ENCODE peak calls at places on chromosomes 16 and 17, in seven cellular contexts. One of them, this sample, is unnamed.

GRCh38 chr16:5581428-5581827 is 483.8 kb upstream of the EEF2KMT start:
- DNase-seq in heart left ventricle: no peak
- DNase-seq in A549: no peak
- DNase-seq in H9: no peak
- DNase-seq in right cardiac atrium: no peak
- DNase-seq in heart right ventricle: no peak
- DNase-seq in OCI-LY7: no peak
- DNase-seq in this sample: no peak

GRCh38 chr16:57091200-57091989 is 988 bp upstream of the CPNE2 start:
- DNase-seq in heart left ventricle: no peak
- DNase-seq in A549: peak
- DNase-seq in OCI-LY7: no peak
- DNase-seq in right cardiac atrium: peak
- DNase-seq in heart right ventricle: peak
- DNase-seq in H9: peak
- DNase-seq in this sample: peak

GRCh38 chr17:29764748-29765147 is 142.0 kb upstream of the CORO6 start:
- DNase-seq in A549: no peak
- DNase-seq in heart left ventricle: no peak
- DNase-seq in OCI-LY7: no peak
- DNase-seq in heart right ventricle: no peak
- DNase-seq in right cardiac atrium: no peak
- DNase-seq in H9: no peak
- DNase-seq in this sample: no peak

GRCh38 chr17:74211929-74212261 is 1.5 kb upstream of the TTYH2 start:
- DNase-seq in H9: no peak
- DNase-seq in right cardiac atrium: no peak
- DNase-seq in A549: no peak
- DNase-seq in heart left ventricle: no peak
- DNase-seq in heart right ventricle: no peak
- DNase-seq in OCI-LY7: no peak
- DNase-seq in this sample: no peak

GRCh38 chr17:17768415-17769088 is 68.2 kb downstream of the SREBF1 start:
- DNase-seq in A549: no peak
- DNase-seq in right cardiac atrium: no peak
- DNase-seq in heart right ventricle: no peak
- DNase-seq in H9: no peak
- DNase-seq in heart left ventricle: no peak
- DNase-seq in OCI-LY7: no peak
- DNase-seq in this sample: no peak

GRCh38 chr16:89199241-89200123 is 855 bp downstream of the SLC22A31 start:
- DNase-seq in heart left ventricle: no peak
- DNase-seq in H9: peak
- DNase-seq in A549: no peak
- DNase-seq in right cardiac atrium: peak
- DNase-seq in OCI-LY7: no peak
- DNase-seq in heart right ventricle: no peak
- DNase-seq in this sample: peak

GRCh38 chr17:58244958-58245357 is 6.6 kb downstream of the LPO start:
- DNase-seq in A549: no peak
- DNase-seq in right cardiac atrium: no peak
- DNase-seq in H9: no peak
- DNase-seq in heart right ventricle: no peak
- DNase-seq in heart left ventricle: no peak
- DNase-seq in OCI-LY7: no peak
- DNase-seq in this sample: no peak

GRCh38 chr17:76414334-76415295 is 30.2 kb downstream of the SPHK1 start:
- DNase-seq in heart right ventricle: peak
- DNase-seq in A549: no peak
- DNase-seq in H9: no peak
- DNase-seq in heart left ventricle: peak
- DNase-seq in OCI-LY7: no peak
- DNase-seq in right cardiac atrium: peak
- DNase-seq in this sample: no peak

GRCh38 chr17:4594406-4595349 is 10.3 kb downstream of the SMTNL2 start:
- DNase-seq in right cardiac atrium: peak
- DNase-seq in H9: peak
- DNase-seq in heart right ventricle: no peak
- DNase-seq in heart left ventricle: no peak
- DNase-seq in A549: no peak
- DNase-seq in OCI-LY7: peak
- DNase-seq in this sample: peak

GRCh38 chr17:61144876-61145564 is 254.6 kb upstream of the TBX2 start:
- DNase-seq in heart left ventricle: peak
- DNase-seq in OCI-LY7: no peak
- DNase-seq in H9: no peak
- DNase-seq in right cardiac atrium: peak
- DNase-seq in heart right ventricle: no peak
- DNase-seq in A549: no peak
- DNase-seq in this sample: no peak

GRCh38 chr17:80908206-80908605 is 83.4 kb upstream of the CHMP6 start:
- DNase-seq in heart right ventricle: no peak
- DNase-seq in A549: no peak
- DNase-seq in heart left ventricle: no peak
- DNase-seq in OCI-LY7: no peak
- DNase-seq in right cardiac atrium: no peak
- DNase-seq in H9: no peak
- DNase-seq in this sample: no peak

GRCh38 chr16:89536371-89536770 is 24.1 kb upstream of the RPL13 start:
- DNase-seq in right cardiac atrium: no peak
- DNase-seq in heart left ventricle: no peak
- DNase-seq in OCI-LY7: no peak
- DNase-seq in H9: no peak
- DNase-seq in A549: no peak
- DNase-seq in heart right ventricle: no peak
- DNase-seq in this sample: no peak

GRCh38 chr16:80932725-80933124 is 74.0 kb downstream of the CMC2 start:
- DNase-seq in heart right ventricle: peak
- DNase-seq in H9: no peak
- DNase-seq in A549: peak
- DNase-seq in heart left ventricle: peak
- DNase-seq in OCI-LY7: no peak
- DNase-seq in right cardiac atrium: peak
- DNase-seq in this sample: peak

GRCh38 chr17:3602499-3602898 is 6.7 kb downstream of the TRPV1 start:
- DNase-seq in heart right ventricle: peak
- DNase-seq in H9: peak
- DNase-seq in heart left ventricle: no peak
- DNase-seq in A549: peak
- DNase-seq in OCI-LY7: peak
- DNase-seq in right cardiac atrium: no peak
- DNase-seq in this sample: no peak

GRCh38 chr17:37447641-37448040 is 41.0 kb downstream of the TADA2A start:
- DNase-seq in right cardiac atrium: no peak
- DNase-seq in heart left ventricle: no peak
- DNase-seq in OCI-LY7: no peak
- DNase-seq in heart right ventricle: no peak
- DNase-seq in H9: no peak
- DNase-seq in A549: no peak
- DNase-seq in this sample: no peak

GRCh38 chr17:337022-337420 is 15.6 kb downstream of the RPH3AL start:
- DNase-seq in OCI-LY7: no peak
- DNase-seq in H9: no peak
- DNase-seq in heart left ventricle: no peak
- DNase-seq in right cardiac atrium: no peak
- DNase-seq in heart right ventricle: no peak
- DNase-seq in A549: no peak
- DNase-seq in this sample: no peak

GRCh38 chr17:39722965-39723848 is 7.1 kb downstream of the MIEN1 start:
- DNase-seq in A549: no peak
- DNase-seq in OCI-LY7: no peak
- DNase-seq in right cardiac atrium: peak
- DNase-seq in heart right ventricle: no peak
- DNase-seq in H9: peak
- DNase-seq in heart left ventricle: no peak
- DNase-seq in this sample: no peak

GRCh38 chr17:79732804-79733691 is 2.3 kb downstream of the ENPP7 start:
- DNase-seq in OCI-LY7: peak
- DNase-seq in heart left ventricle: no peak
- DNase-seq in H9: no peak
- DNase-seq in right cardiac atrium: peak
- DNase-seq in A549: no peak
- DNase-seq in heart right ventricle: no peak
- DNase-seq in this sample: no peak

GRCh38 chr17:32393904-32394303 is 43.9 kb downstream of the ZNF207 start:
- DNase-seq in A549: no peak
- DNase-seq in heart left ventricle: no peak
- DNase-seq in heart right ventricle: no peak
- DNase-seq in H9: no peak
- DNase-seq in OCI-LY7: no peak
- DNase-seq in right cardiac atrium: no peak
- DNase-seq in this sample: no peak

GRCh38 chr17:50483266-50483665 is 4.6 kb downstream of the RSAD1 start:
- DNase-seq in right cardiac atrium: peak
- DNase-seq in heart right ventricle: no peak
- DNase-seq in H9: no peak
- DNase-seq in heart left ventricle: no peak
- DNase-seq in OCI-LY7: no peak
- DNase-seq in A549: no peak
- DNase-seq in this sample: peak

GRCh38 chr17:61997649-61998048 is 67.4 kb downstream of the MED13 start:
- DNase-seq in H9: no peak
- DNase-seq in A549: no peak
- DNase-seq in heart left ventricle: no peak
- DNase-seq in heart right ventricle: no peak
- DNase-seq in OCI-LY7: no peak
- DNase-seq in right cardiac atrium: no peak
- DNase-seq in this sample: no peak

GRCh38 chr17:6506679-6507231 is 49.6 kb downstream of the PITPNM3 start:
- DNase-seq in A549: peak
- DNase-seq in right cardiac atrium: no peak
- DNase-seq in OCI-LY7: no peak
- DNase-seq in H9: no peak
- DNase-seq in heart left ventricle: no peak
- DNase-seq in heart right ventricle: no peak
- DNase-seq in this sample: peak

GRCh38 chr16:68093816-68094613 is 8.8 kb downstream of the NFATC3 start:
- DNase-seq in right cardiac atrium: no peak
- DNase-seq in H9: no peak
- DNase-seq in heart left ventricle: no peak
- DNase-seq in A549: peak
- DNase-seq in heart right ventricle: no peak
- DNase-seq in OCI-LY7: peak
- DNase-seq in this sample: no peak

GRCh38 chr17:82495844-82496528 is 23.5 kb upstream of the FOXK2 start:
- DNase-seq in H9: peak
- DNase-seq in heart left ventricle: no peak
- DNase-seq in OCI-LY7: no peak
- DNase-seq in heart right ventricle: no peak
- DNase-seq in right cardiac atrium: peak
- DNase-seq in A549: no peak
- DNase-seq in this sample: no peak

GRCh38 chr17:50328360-50328759 is 17.6 kb upstream of the XYLT2 start:
- DNase-seq in right cardiac atrium: no peak
- DNase-seq in H9: no peak
- DNase-seq in heart left ventricle: no peak
- DNase-seq in heart right ventricle: no peak
- DNase-seq in OCI-LY7: no peak
- DNase-seq in A549: no peak
- DNase-seq in this sample: no peak

GRCh38 chr16:59848314-59848713 is 1114.2 kb upstream of the GOT2 start:
- DNase-seq in heart left ventricle: no peak
- DNase-seq in H9: no peak
- DNase-seq in OCI-LY7: no peak
- DNase-seq in right cardiac atrium: no peak
- DNase-seq in A549: no peak
- DNase-seq in heart right ventricle: no peak
- DNase-seq in this sample: no peak

GRCh38 chr17:13031718-13032350 is 14.0 kb upstream of the ELAC2 start:
- DNase-seq in A549: peak
- DNase-seq in H9: peak
- DNase-seq in heart right ventricle: peak
- DNase-seq in right cardiac atrium: peak
- DNase-seq in OCI-LY7: peak
- DNase-seq in heart left ventricle: peak
- DNase-seq in this sample: peak

DNA sequence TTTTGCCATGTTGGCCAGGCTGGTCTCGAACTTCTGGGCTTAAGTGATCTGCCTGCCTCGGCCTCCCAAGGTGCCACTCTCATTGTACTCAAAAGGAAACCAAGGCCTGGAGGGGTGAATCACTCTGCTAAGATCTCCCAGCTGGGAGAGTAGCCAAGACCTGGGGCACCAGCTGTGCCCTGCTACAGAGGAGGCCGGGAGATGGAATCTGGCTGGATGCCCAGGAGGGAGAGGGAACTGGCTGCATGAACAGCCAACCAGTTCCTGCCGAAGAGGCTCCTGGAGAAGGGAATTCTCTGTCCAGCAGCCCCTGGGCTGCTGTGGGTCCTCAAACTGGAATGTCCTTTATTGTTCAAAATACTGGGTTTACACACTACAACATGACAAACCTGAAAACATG is 238.7 kb upstream of the CIBAR2 start:
- DNase-seq in right cardiac atrium: peak
- DNase-seq in heart right ventricle: peak
- DNase-seq in H9: no peak
- DNase-seq in heart left ventricle: peak
- DNase-seq in OCI-LY7: no peak
- DNase-seq in A549: peak
- DNase-seq in this sample: peak
- H3K27ac ChIP-seq in right cardiac atrium: no peak
- H3K27ac ChIP-seq in heart right ventricle: no peak
- H3K27ac ChIP-seq in H9: no peak
- H3K27ac ChIP-seq in heart left ventricle: no peak
- H3K27ac ChIP-seq in OCI-LY7: no peak
- H3K27ac ChIP-seq in A549: no peak
- H3K27ac ChIP-seq in this sample: peak

DNA sequence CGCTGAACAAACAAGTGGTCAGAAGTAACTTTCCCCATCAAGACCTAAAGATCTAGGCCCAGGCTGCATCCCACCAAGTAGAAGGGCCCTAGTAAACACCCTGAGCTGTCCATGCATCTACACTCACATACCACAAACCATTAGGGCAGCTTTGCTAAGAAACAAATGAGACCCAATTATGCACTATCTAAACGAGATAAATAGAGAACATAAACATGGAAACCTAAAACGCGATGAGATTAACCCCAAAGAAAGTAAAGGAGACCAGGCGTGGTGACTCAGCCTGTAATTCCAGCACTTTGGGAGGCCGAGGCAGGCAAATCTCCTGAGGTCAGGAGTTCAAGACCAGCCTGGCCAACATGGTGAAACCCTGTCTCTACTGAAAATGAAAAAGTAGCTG is 5.8 kb downstream of the TXNDC11 start:
- DNase-seq in H9: no peak
- DNase-seq in heart left ventricle: no peak
- DNase-seq in right cardiac atrium: no peak
- DNase-seq in heart right ventricle: no peak
- DNase-seq in OCI-LY7: no peak
- DNase-seq in A549: no peak
- DNase-seq in this sample: no peak
- H3K27ac ChIP-seq in H9: no peak
- H3K27ac ChIP-seq in heart left ventricle: no peak
- H3K27ac ChIP-seq in right cardiac atrium: no peak
- H3K27ac ChIP-seq in heart right ventricle: no peak
- H3K27ac ChIP-seq in OCI-LY7: no peak
- H3K27ac ChIP-seq in A549: no peak
- H3K27ac ChIP-seq in this sample: no peak

GRCh38 chr16:48555597-48555996 is 54.4 kb downstream of the N4BP1 start:
- DNase-seq in A549: no peak
- DNase-seq in heart right ventricle: no peak
- DNase-seq in right cardiac atrium: no peak
- DNase-seq in heart left ventricle: no peak
- DNase-seq in OCI-LY7: no peak
- DNase-seq in H9: no peak
- DNase-seq in this sample: no peak
- H3K27ac ChIP-seq in A549: no peak
- H3K27ac ChIP-seq in heart right ventricle: no peak
- H3K27ac ChIP-seq in right cardiac atrium: no peak
- H3K27ac ChIP-seq in heart left ventricle: no peak
- H3K27ac ChIP-seq in OCI-LY7: no peak
- H3K27ac ChIP-seq in H9: no peak
- H3K27ac ChIP-seq in this sample: no peak

GRCh38 chr17:47203984-47204721 is 5.0 kb upstream of the MYL4 start:
- DNase-seq in heart right ventricle: no peak
- DNase-seq in A549: no peak
- DNase-seq in heart left ventricle: no peak
- DNase-seq in OCI-LY7: peak
- DNase-seq in right cardiac atrium: no peak
- DNase-seq in H9: no peak
- DNase-seq in this sample: no peak
- H3K27ac ChIP-seq in heart right ventricle: no peak
- H3K27ac ChIP-seq in A549: no peak
- H3K27ac ChIP-seq in heart left ventricle: peak
- H3K27ac ChIP-seq in OCI-LY7: peak
- H3K27ac ChIP-seq in right cardiac atrium: peak
- H3K27ac ChIP-seq in H9: no peak
- H3K27ac ChIP-seq in this sample: peak